ENCODE peak calls at places on chromosomes 7 and 10, in seven cellular contexts. K is uterus; Y is transverse colon; L is heart right ventricle; M is CD8-positive, alpha-beta memory T cell; I is PC-9; W is CD4-positive, alpha-beta memory T cell. O is an unnamed sample.

GRCh38 chr10:113788604-113789083 is 37.2 kb downstream of the PLEKHS1 start:
- DNase-seq in I (peak; percentile 21), K (peak; percentile 17), Y (no peak), W (no peak), M (no peak), L (no peak), O (no peak)

GRCh38 chr10:102859911-102860310 is 5.9 kb downstream of the BORCS7 start:
- DNase-seq in W (no peak), L (no peak), M (no peak), Y (no peak), I (no peak), K (no peak), O (no peak)

GRCh38 chr10:92850186-92850585 is 1.9 kb downstream of the EXOC6 start:
- DNase-seq in L (no peak), W (no peak), Y (no peak), K (no peak), I (no peak), M (no peak), O (no peak)

GRCh38 chr7:54778696-54779285 is 19.8 kb upstream of the SEC61G start:
- DNase-seq in M (no peak), K (no peak), L (no peak), Y (no peak), I (no peak), W (no peak), O (no peak)

GRCh38 chr7:44977304-44977858 is 1.4 kb downstream of the MYO1G start:
- DNase-seq in L (no peak), M (peak; percentile 70), W (peak; percentile 70), K (no peak), Y (no peak), I (peak; percentile 46), O (no peak)

GRCh38 chr10:104208730-104209129 is 23.4 kb downstream of the CFAP43 start:
- DNase-seq in W (no peak), L (no peak), Y (no peak), M (no peak), I (no peak), K (no peak), O (no peak)

GRCh38 chr7:128192497-128193142 is 48.5 kb upstream of the LEP start:
- DNase-seq in Y (no peak), L (no peak), W (no peak), I (no peak), K (no peak), M (no peak), O (no peak)

GRCh38 chr7:98395951-98396350 is 4.9 kb downstream of the BAIAP2L1 start:
- DNase-seq in I (no peak), L (no peak), W (no peak), M (no peak), Y (no peak), K (no peak), O (no peak)

GRCh38 chr7:139727151-139727705 is 50.6 kb downstream of the HIPK2 start:
- DNase-seq in W (no peak), L (no peak), K (no peak), Y (peak; percentile 6), M (no peak), I (no peak), O (no peak)

GRCh38 chr10:101229275-101230184 is at the start of gene LBX1:
- DNase-seq in L (no peak), W (no peak), M (no peak), K (no peak), Y (no peak), I (no peak), O (no peak)

GRCh38 chr7:69597278-69598076 is 798 bp upstream of the AUTS2 start:
- DNase-seq in W (no peak), L (peak; percentile 57), Y (no peak), I (no peak), K (peak; percentile 53), M (no peak), O (peak; percentile 76)

GRCh38 chr7:127708788-127709187 is 56.8 kb downstream of the SND1 start:
- DNase-seq in W (peak; percentile 61), L (no peak), K (peak; percentile 71), Y (peak; percentile 75), M (peak; percentile 52), I (peak; percentile 54), O (no peak)

GRCh38 chr10:55203319-55203718 is 402.3 kb upstream of the PCDH15 start:
- DNase-seq in L (no peak), W (no peak), K (no peak), I (no peak), M (no peak), Y (no peak), O (no peak)

GRCh38 chr10:69352569-69353264 is 64.0 kb downstream of the TACR2 start:
- DNase-seq in L (no peak), M (no peak), I (no peak), K (no peak), W (no peak), Y (no peak), O (no peak)

GRCh38 chr7:77697535-77697831 is 1.2 kb downstream of the RSBN1L start:
- DNase-seq in M (no peak), L (no peak), Y (peak; percentile 62), W (peak; percentile 11), K (peak; percentile 38), I (no peak), O (no peak)

GRCh38 chr10:97229322-97229721 is 43.6 kb upstream of the SLIT1 start:
- DNase-seq in M (no peak), I (no peak), K (no peak), L (no peak), Y (no peak), W (no peak), O (no peak)

GRCh38 chr10:97000487-97001182 is 168.5 kb downstream of the LCOR start:
- DNase-seq in I (no peak), L (no peak), M (no peak), K (no peak), Y (no peak), W (no peak), O (no peak)

GRCh38 chr7:137007001-137007725 is 138.7 kb downstream of the CHRM2 start:
- DNase-seq in K (no peak), Y (no peak), W (no peak), L (no peak), M (no peak), I (no peak), O (no peak)

GRCh38 chr7:117036034-117036669 is 82.9 kb downstream of the ST7 start:
- DNase-seq in Y (no peak), K (no peak), I (no peak), W (no peak), M (no peak), L (no peak), O (no peak)

DNA sequence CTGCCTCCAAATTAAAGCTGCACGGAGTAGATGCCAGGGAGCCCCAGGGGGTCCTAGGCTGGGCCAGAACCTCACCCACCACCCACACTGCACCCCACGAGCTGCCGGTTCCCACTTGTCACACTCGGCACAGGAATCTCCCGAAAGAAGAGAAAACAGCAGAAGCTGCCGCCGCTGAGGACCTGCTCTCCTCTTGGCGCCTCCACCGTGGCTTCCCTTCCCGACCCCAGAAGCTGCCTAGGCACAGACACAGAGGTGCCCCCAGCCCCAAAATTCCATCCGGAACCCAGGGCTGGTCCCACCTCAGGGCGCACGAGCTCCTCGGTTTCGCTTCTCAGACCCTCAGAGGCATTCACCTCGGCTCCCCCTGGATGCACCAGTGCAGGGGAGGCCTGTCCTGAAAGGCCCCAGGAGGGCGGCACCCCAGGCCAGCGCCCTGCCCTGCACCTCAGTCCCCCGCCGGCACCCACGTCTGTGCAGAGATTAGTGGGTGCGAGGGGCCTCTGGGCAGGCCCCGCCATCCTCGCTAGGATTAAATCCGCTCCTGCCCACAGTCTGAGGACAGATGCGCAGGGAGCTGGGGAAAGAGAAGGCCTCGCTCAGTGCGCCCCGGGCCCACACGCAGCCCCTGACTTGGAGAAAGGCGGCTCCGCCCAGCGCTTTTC is 99.3 kb downstream of the PTPRN2 start:
- DNase-seq in I (no peak), Y (no peak), L (no peak), K (no peak), W (no peak), M (no peak), O (no peak)
- H3K9me3 ChIP-seq in I (no peaks in the 10 kb centered on the region), Y (no peaks in the 10 kb centered on the region), L (no peaks in the 10 kb centered on the region), K (no peaks in the 10 kb centered on the region), W (no peaks in the 10 kb centered on the region), M (no peaks in the 10 kb centered on the region), O (no peaks in the 10 kb centered on the region)

GRCh38 chr7:157678503-157678902 is 341.7 kb downstream of the DNAJB6 start:
- DNase-seq in M (no peak), I (no peak), Y (no peak), W (no peak), K (no peak), L (no peak), O (no peak)
- H3K9me3 ChIP-seq in M (no peaks in the 10 kb centered on the region), I (no peaks in the 10 kb centered on the region), Y (no peaks in the 10 kb centered on the region), W (no peaks in the 10 kb centered on the region), K (no peaks in the 10 kb centered on the region), L (no peaks in the 10 kb centered on the region), O (no peaks in the 10 kb centered on the region)

GRCh38 chr7:138563808-138564207 is 103.7 kb downstream of the TRIM24 start:
- DNase-seq in W (no peak), M (no peak), L (no peak), Y (no peak), I (no peak), K (no peak), O (no peak)

GRCh38 chr7:138565451-138566114 is 105.5 kb downstream of the TRIM24 start:
- DNase-seq in L (no peak), K (no peak), I (no peak), M (no peak), Y (no peak), W (no peak), O (no peak)

GRCh38 chr7:138568655-138569054 is 108.6 kb downstream of the TRIM24 start:
- DNase-seq in W (no peak), L (no peak), K (no peak), M (no peak), Y (no peak), I (no peak), O (no peak)

GRCh38 chr7:138565071-138565450 is 105.0 kb downstream of the TRIM24 start:
- DNase-seq in Y (no peak), I (no peak), L (no peak), M (no peak), W (no peak), K (no peak), O (no peak)

GRCh38 chr7:138564365-138564764 is 104.3 kb downstream of the TRIM24 start:
- DNase-seq in W (no peak), Y (no peak), L (no peak), M (no peak), I (peak; percentile 71), K (no peak), O (no peak)
- H3K9me3 ChIP-seq in W (peaks cover 13% of the 10 kb centered on the region), Y (peaks cover 35% of the 10 kb centered on the region), L (peaks cover 21% of the 10 kb centered on the region), M (peaks cover 14% of the 10 kb centered on the region), I (peaks cover 24% of the 10 kb centered on the region), K (no peaks in the 10 kb centered on the region), O (no peaks in the 10 kb centered on the region)

DNA sequence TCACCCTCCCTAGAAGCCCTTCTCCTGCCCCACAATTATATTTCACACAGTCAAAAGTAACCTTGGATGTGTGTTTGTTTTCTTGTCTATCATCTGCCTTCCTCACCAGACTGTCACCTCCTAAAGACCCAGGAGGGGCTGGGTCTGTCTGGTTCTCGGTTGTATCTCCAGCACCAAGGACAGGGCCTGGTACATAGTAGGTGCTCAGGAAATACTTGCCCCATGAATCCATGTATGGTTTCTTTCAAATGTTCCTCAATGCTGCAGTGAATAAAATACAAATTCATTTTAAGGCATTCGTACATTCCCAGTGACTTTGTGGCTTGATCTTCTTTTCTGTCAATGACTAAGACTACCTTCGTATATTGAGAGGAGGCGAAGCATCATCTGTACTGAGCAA is 122.9 kb upstream of the ZNF716 start:
- DNase-seq in K (no peak), M (no peak), Y (no peak), L (no peak), I (no peak), W (no peak), O (no peak)
- H3K9me3 ChIP-seq in K (no peaks in the 10 kb centered on the region), M (no peaks in the 10 kb centered on the region), Y (no peaks in the 10 kb centered on the region), L (no peaks in the 10 kb centered on the region), I (no peaks in the 10 kb centered on the region), W (no peaks in the 10 kb centered on the region), O (no peaks in the 10 kb centered on the region)

GRCh38 chr7:10360050-10360449 is 613.6 kb upstream of the PHF14 start:
- DNase-seq in K (no peak), L (no peak), Y (no peak), W (no peak), I (no peak), M (no peak), O (no peak)
- H3K9me3 ChIP-seq in K (no peaks in the 10 kb centered on the region), L (peaks cover 5% of the 10 kb centered on the region), Y (peaks cover 12% of the 10 kb centered on the region), W (no peaks in the 10 kb centered on the region), I (no peaks in the 10 kb centered on the region), M (no peaks in the 10 kb centered on the region), O (no peaks in the 10 kb centered on the region)

O was measured in pancreas.